ENCODE peak calls at places on chromosomes 5 and 9, in four cellular contexts. W is NB4, M is body of pancreas, B is uterus. Q is an unnamed sample.
A peak's percentile ranks its signal among the peaks of the same experiment; 100 is the strongest.

GRCh38 chr9:37082214-37082765 is 38.1 kb upstream of the ZCCHC7 start:
- DNase-seq in W (no peak), M (no peak), B (no peak), Q (no peak)

GRCh38 chr9:107770716-107771115 is 281.1 kb upstream of the KLF4 start:
- DNase-seq in W (no peak), M (no peak), B (no peak), Q (no peak)

GRCh38 chr5:123719004-123719403 is 207.0 kb downstream of the CSNK1G3 start:
- DNase-seq in W (no peak), M (no peak), B (no peak), Q (no peak)

GRCh38 chr9:90340421-90340820 is 302.2 kb downstream of the DIRAS2 start:
- DNase-seq in W (no peak), M (no peak), B (no peak), Q (no peak)

GRCh38 chr5:28077291-28078240 is 1039.2 kb upstream of the CDH9 start:
- DNase-seq in W (no peak), M (no peak), B (no peak), Q (no peak)

GRCh38 chr5:53326420-53327153 is 153.8 kb upstream of the FST start:
- DNase-seq in W (no peak), M (no peak), B (no peak), Q (no peak)

GRCh38 chr5:51838459-51839253 is 455.4 kb downstream of the ISL1 start:
- DNase-seq in W (no peak), M (no peak), B (no peak), Q (no peak)

GRCh38 chr5:77086611-77087483 is at the start of gene ZBED3:
- DNase-seq in W (peak; percentile 79), M (peak; percentile 90), B (peak; percentile 78), Q (peak; percentile 59)

GRCh38 chr5:154249786-154250185 is 59.3 kb downstream of the GALNT10 start:
- DNase-seq in W (no peak), M (no peak), B (no peak), Q (no peak)

GRCh38 chr5:9498541-9499497 is 47.1 kb downstream of the SEMA5A start:
- DNase-seq in W (peak; percentile 50), M (peak; percentile 64), B (no peak), Q (no peak)

GRCh38 chr5:132831095-132831860 is 831 bp upstream of the SHROOM1 start:
- DNase-seq in W (no peak), M (no peak), B (no peak), Q (no peak)

GRCh38 chr5:132828846-132829494 is 1.5 kb downstream of the SHROOM1 start:
- DNase-seq in W (no peak), M (no peak), B (no peak), Q (no peak)

GRCh38 chr5:132827943-132828673 is 2.3 kb downstream of the SHROOM1 start:
- DNase-seq in W (no peak), M (no peak), B (no peak), Q (no peak)

GRCh38 chr5:132830436-132831094 is at the start of gene SHROOM1:
- DNase-seq in W (peak; percentile 53), M (peak; percentile 84), B (peak; percentile 59), Q (peak; percentile 89)

GRCh38 chr5:132829742-132830435 is 558 bp downstream of the SHROOM1 start:
- DNase-seq in W (peak; percentile 79), M (peak; percentile 88), B (peak; percentile 74), Q (peak; percentile 90)
- TF ChIP-seq POLR2A in W (no peak), M (peak; percentile 48), B (no peak), Q (no peak)

DNA sequence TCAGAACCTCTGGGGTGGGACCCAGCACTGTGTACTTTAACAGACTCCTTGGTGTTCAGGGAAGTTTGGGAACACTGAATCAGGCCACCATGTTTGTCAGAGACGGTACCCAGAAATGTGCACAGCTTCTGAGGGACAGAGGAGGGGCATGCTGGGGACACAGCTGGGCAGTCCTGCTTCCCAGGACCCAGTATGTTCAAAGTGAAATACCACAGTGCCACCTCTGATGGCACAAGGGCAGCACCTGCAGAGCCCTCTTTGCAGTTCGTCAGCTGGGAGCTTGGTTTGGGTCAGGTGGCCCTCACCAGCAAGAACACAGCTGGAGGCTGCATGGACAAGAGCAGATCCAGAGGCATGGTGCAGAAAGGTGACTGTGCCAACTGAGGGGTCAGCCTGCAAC is 51.2 kb downstream of the NDST1 start:
- DNase-seq in W (no peak), M (peak; percentile 23), B (peak; percentile 6), Q (no peak)
- TF ChIP-seq POLR2A in W (no peak), M (no peak), B (no peak), Q (no peak)

DNA sequence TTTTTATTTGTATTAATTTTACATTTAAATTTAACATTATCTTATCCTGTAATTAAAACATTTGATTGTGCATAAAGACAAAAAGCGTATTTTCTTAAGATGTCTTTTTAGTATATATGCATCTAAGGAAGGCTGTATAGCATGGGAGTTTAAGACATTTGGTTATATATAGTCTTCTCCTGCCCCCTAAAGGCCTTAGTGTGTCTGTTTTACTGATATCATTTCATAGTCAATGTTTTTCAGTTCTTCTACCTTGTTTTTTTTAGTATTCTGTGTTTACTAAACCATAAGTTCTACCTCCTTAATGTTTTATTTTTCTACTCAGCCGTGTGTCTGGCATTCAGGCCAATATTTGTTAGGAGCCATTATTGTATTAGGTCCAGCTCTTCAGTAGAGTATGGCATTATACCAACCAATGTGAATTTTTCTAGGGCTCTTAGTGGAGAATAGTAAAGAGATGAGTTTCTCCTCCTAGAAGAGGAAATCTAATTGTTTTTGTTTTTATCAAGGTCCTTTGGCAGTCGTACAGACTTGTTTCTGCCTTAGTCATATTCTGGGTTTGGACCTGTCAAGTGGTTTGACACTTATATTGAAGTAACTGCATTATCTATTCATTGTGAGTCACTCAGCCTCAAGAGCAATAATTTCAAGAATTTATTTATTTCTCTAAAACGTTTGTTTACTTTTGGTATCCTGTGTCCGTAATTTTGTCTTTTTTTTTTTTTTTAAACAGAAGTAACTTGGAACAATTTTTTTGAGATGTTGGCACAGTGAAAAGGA is 74.8 kb downstream of the SLF1 start:
- DNase-seq in W (peak; percentile 51), M (no peak), B (no peak), Q (no peak)
- TF ChIP-seq POLR2A in W (no peak), M (no peak), B (no peak), Q (no peak)

DNA sequence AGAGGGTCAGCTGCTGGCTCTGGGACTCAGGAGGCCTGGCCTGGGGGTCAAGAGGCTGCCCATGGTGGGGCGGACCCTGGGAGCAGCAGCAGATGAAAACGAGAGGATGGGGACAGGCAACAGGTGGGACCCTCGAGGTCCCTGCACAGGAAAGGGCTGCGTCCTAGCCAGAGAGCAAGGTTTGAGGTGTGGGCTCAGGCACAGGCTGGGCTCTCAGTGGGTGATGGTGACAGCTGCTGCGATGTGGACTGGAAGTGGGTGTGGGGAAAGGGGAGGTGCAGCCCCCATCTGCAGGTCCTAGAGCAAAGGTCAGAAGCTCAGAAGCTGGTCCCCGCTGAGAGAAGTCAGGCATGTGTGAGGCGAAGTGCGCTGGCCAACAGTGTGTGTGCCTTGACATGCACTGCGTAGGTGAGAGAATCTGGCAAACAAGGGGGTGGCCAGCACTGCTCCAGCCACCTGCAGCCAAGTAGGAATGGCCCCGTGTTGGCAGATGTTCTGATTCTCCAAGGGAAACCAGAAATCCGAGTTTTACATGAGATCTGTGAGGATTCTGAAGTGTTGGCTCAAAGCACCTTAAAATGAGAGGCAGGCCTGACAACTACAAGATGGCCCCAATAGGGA is 85.7 kb downstream of the COL23A1 start:
- DNase-seq in W (no peak), M (no peak), B (no peak), Q (no peak)
- TF ChIP-seq POLR2A in W (no peak), M (no peak), B (no peak), Q (no peak)

GRCh38 chr5:69493235-69493925 is 790 bp downstream of the OCLN start:
- DNase-seq in W (peak; percentile 55), M (peak; percentile 67), B (no peak), Q (no peak)
- TF ChIP-seq POLR2A in W (no peak), M (no peak), B (no peak), Q (no peak)

GRCh38 chr5:61321650-61322049 is 10.4 kb upstream of the ZSWIM6 start:
- DNase-seq in W (no peak), M (no peak), B (no peak), Q (no peak)

GRCh38 chr5:61319388-61320146 is 12.5 kb upstream of the ZSWIM6 start:
- DNase-seq in W (peak; percentile 48), M (peak; percentile 53), B (no peak), Q (no peak)

GRCh38 chr5:61318374-61318773 is 13.7 kb upstream of the ZSWIM6 start:
- DNase-seq in W (no peak), M (no peak), B (no peak), Q (no peak)

GRCh38 chr5:61320860-61321259 is 11.2 kb upstream of the ZSWIM6 start:
- DNase-seq in W (peak; percentile 45), M (no peak), B (no peak), Q (no peak)

GRCh38 chr5:61322738-61323429 is 9.2 kb upstream of the ZSWIM6 start:
- DNase-seq in W (no peak), M (peak; percentile 19), B (no peak), Q (no peak)
- TF ChIP-seq POLR2A in W (no peak), M (no peak), B (no peak), Q (no peak)

GRCh38 chr9:137277329-137278041 is at the start of gene TOR4A:
- DNase-seq in W (peak; percentile 95), M (peak; percentile 77), B (peak; percentile 83), Q (peak; percentile 96)
- TF ChIP-seq POLR2A in W (peak; percentile 38), M (peak; percentile 70), B (peak; percentile 37), Q (peak; percentile 7)

GRCh38 chr9:130779153-130779855 is 55.8 kb upstream of the ABL1 start:
- DNase-seq in W (no peak), M (no peak), B (peak; percentile 38), Q (no peak)

GRCh38 chr9:130785053-130785452 is 50.0 kb upstream of the ABL1 start:
- DNase-seq in W (no peak), M (peak; percentile 26), B (no peak), Q (no peak)

GRCh38 chr9:130782883-130783537 is 52.0 kb upstream of the ABL1 start:
- DNase-seq in W (no peak), M (no peak), B (no peak), Q (no peak)

GRCh38 chr9:130780415-130780814 is 54.6 kb upstream of the ABL1 start:
- DNase-seq in W (no peak), M (no peak), B (no peak), Q (no peak)

GRCh38 chr9:130780865-130781504 is 54.1 kb upstream of the ABL1 start:
- DNase-seq in W (peak; percentile 97), M (peak; percentile 21), B (peak; percentile 92), Q (no peak)
- TF ChIP-seq POLR2A in W (no peak), M (peak; percentile 32), B (peak; percentile 82), Q (no peak)

GRCh38 chr9:136669791-136670464 is 7.2 kb downstream of the EGFL7 start:
- DNase-seq in W (no peak), M (no peak), B (no peak), Q (no peak)
- TF ChIP-seq POLR2A in W (no peak), M (no peak), B (no peak), Q (no peak)

GRCh38 chr9:137423001-137423809 is at the start of the genes EXD3 and NOXA1:
- DNase-seq in W (peak; percentile 93), M (peak; percentile 95), B (peak; percentile 91), Q (peak; percentile 93)
- TF ChIP-seq POLR2A in W (peak; percentile 14), M (no peak), B (peak; percentile 57), Q (peak; percentile 55)